ENCODE peak calls at places on chromosomes 1 and 21, in four cellular contexts. V is EL, N is NCI-H187, X is ovary. H is an unnamed sample.

GRCh38 chr21:32413697-32414578 is 1.4 kb downstream of the EVA1C start:
- DNase-seq in V (peak), N (no peak), X (peak), H (no peak)

GRCh38 chr1:219945795-219946194 is 17.4 kb upstream of the SLC30A10 start:
- DNase-seq in V (no peak), N (no peak), X (no peak), H (no peak)

GRCh38 chr1:200351826-200352549 is 57.8 kb downstream of the ZNF281 start:
- DNase-seq in V (peak), N (no peak), X (no peak), H (no peak)

GRCh38 chr21:32772281-32773047 is 909 bp upstream of the PAXBP1 start:
- DNase-seq in V (peak), N (no peak), X (no peak), H (no peak)

GRCh38 chr1:224047538-224047937 is 66.4 kb upstream of the FBXO28 start:
- DNase-seq in V (peak), N (no peak), X (no peak), H (no peak)

GRCh38 chr1:5770981-5771765 is 221.1 kb downstream of the NPHP4 start:
- DNase-seq in V (no peak), N (peak), X (peak), H (no peak)

GRCh38 chr1:204203206-204203767 is 7.0 kb upstream of the KISS1 start:
- DNase-seq in V (no peak), N (no peak), X (no peak), H (no peak)

GRCh38 chr1:2271841-2272655 is 43.9 kb downstream of the SKI start:
- DNase-seq in V (no peak), N (no peak), X (no peak), H (no peak)

GRCh38 chr1:183407961-183408360 is 10.2 kb downstream of the NMNAT2 start:
- DNase-seq in V (no peak), N (no peak), X (no peak), H (no peak)

GRCh38 chr1:15388201-15388880 is 21.3 kb upstream of the EFHD2 start:
- DNase-seq in V (no peak), N (no peak), X (no peak), H (no peak)

GRCh38 chr21:27129215-27129614 is 162.3 kb upstream of the ADAMTS5 start:
- DNase-seq in V (peak), N (no peak), X (no peak), H (no peak)

GRCh38 chr1:82400521-82400920 is 599.8 kb downstream of the ADGRL2 start:
- DNase-seq in V (no peak), N (no peak), X (no peak), H (no peak)

GRCh38 chr1:7407980-7408770 is 362.9 kb upstream of the VAMP3 start:
- DNase-seq in V (no peak), N (no peak), X (peak), H (no peak)

GRCh38 chr1:7539772-7540175 is 231.3 kb upstream of the VAMP3 start:
- DNase-seq in V (peak), N (peak), X (no peak), H (no peak)

GRCh38 chr1:33169290-33170055 is 12.4 kb downstream of the TRIM62 start:
- DNase-seq in V (peak), N (peak), X (no peak), H (no peak)

GRCh38 chr1:245263701-245264100 is 108.9 kb downstream of the KIF26B start:
- DNase-seq in V (no peak), N (no peak), X (no peak), H (no peak)

GRCh38 chr1:32353886-32354570 is 8.3 kb downstream of the FAM229A start:
- DNase-seq in V (peak), N (no peak), X (peak), H (no peak)

GRCh38 chr1:33127001-33127823 is 46.3 kb downstream of the AZIN2 start:
- DNase-seq in V (peak), N (peak), X (peak), H (peak)

GRCh38 chr1:117930484-117930883 is 945 bp downstream of the WDR3 start:
- DNase-seq in V (no peak), N (no peak), X (no peak), H (no peak)

GRCh38 chr1:24266398-24266941 is 52.7 kb upstream of the GRHL3 start:
- DNase-seq in V (peak), N (no peak), X (no peak), H (no peak)

GRCh38 chr1:224933584-224933983 is 4.1 kb downstream of the DNAH14 start:
- DNase-seq in V (no peak), N (no peak), X (no peak), H (no peak)